ENCODE peak calls at places on chromosomes 5 and 9, in four cellular contexts. F, D, B and M are unnamed samples.

GRCh38 chr9:68416891-68417570 is 60.6 kb downstream of the PGM5 start:
- DNase-seq in F (no peak), D (peak; percentile 3), B (no peak), M (no peak)

GRCh38 chr5:470961-471749 is 28.2 kb downstream of the EXOC3 start:
- DNase-seq in F (peak; percentile 24), D (no peak), B (no peak), M (no peak)

GRCh38 chr5:149837680-149838269 is 106.8 kb downstream of the PDE6A start:
- DNase-seq in F (peak; percentile 61), D (peak; percentile 58), B (no peak), M (peak; percentile 77)

GRCh38 chr9:107586493-107586892 is 96.9 kb upstream of the KLF4 start:
- DNase-seq in F (no peak), D (no peak), B (no peak), M (no peak)

GRCh38 chr5:17860660-17861315 is 226.5 kb downstream of the TAF11L14 start:
- DNase-seq in F (no peak), D (no peak), B (no peak), M (no peak)

GRCh38 chr5:135295852-135296251 is 103.2 kb downstream of the MACROH2A1 start:
- DNase-seq in F (no peak), D (no peak), B (no peak), M (no peak)

GRCh38 chr5:83562817-83563557 is 91.4 kb downstream of the VCAN start:
- DNase-seq in F (no peak), D (peak; percentile 50), B (no peak), M (no peak)

GRCh38 chr9:19232117-19232829 is 1.8 kb downstream of the DENND4C start:
- DNase-seq in F (no peak), D (peak; percentile 6), B (no peak), M (no peak)

GRCh38 chr9:137797206-137798120 is 80.1 kb upstream of the CACNA1B start:
- DNase-seq in F (no peak), D (no peak), B (no peak), M (no peak)

GRCh38 chr5:158992104-158992740 is 107.5 kb downstream of the EBF1 start:
- DNase-seq in F (no peak), D (peak; percentile 59), B (no peak), M (no peak)

GRCh38 chr5:160802567-160802966 is 49.4 kb downstream of the ATP10B start:
- DNase-seq in F (no peak), D (no peak), B (no peak), M (no peak)
- TF ChIP-seq CTCF in F (no peak), D (peak; percentile 29), B (no peak), M (no peak)

GRCh38 chr9:127931092-127931881 is 710 bp upstream of the PIP5KL1 start:
- DNase-seq in F (no peak), D (peak; percentile 60), B (no peak), M (no peak)

GRCh38 chr9:127929044-127929979 is 1.3 kb downstream of the PIP5KL1 start:
- DNase-seq in F (no peak), D (no peak), B (no peak), M (no peak)

GRCh38 chr9:127928232-127929043 is 2.1 kb downstream of the PIP5KL1 start:
- DNase-seq in F (no peak), D (no peak), B (no peak), M (no peak)

GRCh38 chr9:127927457-127928231 is 2.9 kb downstream of the PIP5KL1 start:
- DNase-seq in F (no peak), D (no peak), B (no peak), M (no peak)

DNA sequence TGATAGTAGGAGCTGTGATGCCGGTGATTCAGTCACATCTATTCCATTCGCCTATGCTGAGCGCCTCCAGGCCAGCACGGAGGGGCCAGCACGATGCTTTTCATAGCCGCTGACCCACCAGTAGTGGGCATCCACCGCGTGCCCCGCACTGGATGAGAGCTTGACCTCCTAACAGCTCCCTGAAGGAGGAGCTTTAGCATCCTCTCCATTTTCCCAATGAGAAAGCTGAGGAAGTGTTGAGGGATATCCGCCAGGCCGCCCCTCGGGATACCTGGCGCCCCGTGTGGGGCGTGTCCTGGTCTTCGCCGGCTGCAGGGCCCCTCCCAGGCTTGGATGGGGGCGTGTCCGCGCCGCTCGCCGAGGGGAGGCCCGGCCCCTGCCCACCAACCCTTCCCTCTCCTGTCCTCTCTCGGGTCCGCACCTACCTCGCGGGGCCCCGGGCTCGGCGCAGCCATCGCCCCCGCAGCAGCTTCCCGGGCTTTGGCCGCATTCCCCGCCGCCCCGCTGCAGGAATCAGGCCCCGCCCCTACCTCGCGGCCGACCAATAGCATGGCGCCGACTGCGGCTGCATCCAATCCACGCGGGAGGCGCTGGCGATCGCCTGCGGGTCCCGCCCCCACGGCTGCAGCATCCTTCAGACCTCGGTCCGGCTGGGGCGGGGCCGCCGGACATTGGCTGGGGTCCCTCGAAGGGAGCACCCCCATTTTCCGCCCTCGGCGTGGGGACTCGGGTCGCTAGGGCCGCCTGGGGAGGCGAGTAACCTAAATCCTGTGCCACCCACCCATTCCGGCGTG is at the start of gene PIP5KL1:
- DNase-seq in F (peak; percentile 87), D (peak; percentile 76), B (peak; percentile 70), M (peak; percentile 88)
- TF ChIP-seq CTCF in F (no peak), D (peak; percentile 31), B (no peak), M (no peak)

GRCh38 chr5:10578292-10578663 is 14.4 kb downstream of the ANKRD33B start:
- DNase-seq in F (no peak), D (no peak), B (no peak), M (no peak)

GRCh38 chr5:10578869-10579268 is 15.0 kb downstream of the ANKRD33B start:
- DNase-seq in F (no peak), D (no peak), B (no peak), M (no peak)

GRCh38 chr5:10576790-10577189 is 12.9 kb downstream of the ANKRD33B start:
- DNase-seq in F (no peak), D (no peak), B (no peak), M (no peak)

GRCh38 chr5:10577371-10578291 is 13.8 kb downstream of the ANKRD33B start:
- DNase-seq in F (peak; percentile 24), D (peak; percentile 62), B (no peak), M (no peak)

GRCh38 chr5:10576121-10576789 is 12.4 kb downstream of the ANKRD33B start:
- DNase-seq in F (no peak), D (no peak), B (no peak), M (no peak)
- TF ChIP-seq CTCF in F (no peak), D (no peak), B (no peak), M (no peak)

DNA sequence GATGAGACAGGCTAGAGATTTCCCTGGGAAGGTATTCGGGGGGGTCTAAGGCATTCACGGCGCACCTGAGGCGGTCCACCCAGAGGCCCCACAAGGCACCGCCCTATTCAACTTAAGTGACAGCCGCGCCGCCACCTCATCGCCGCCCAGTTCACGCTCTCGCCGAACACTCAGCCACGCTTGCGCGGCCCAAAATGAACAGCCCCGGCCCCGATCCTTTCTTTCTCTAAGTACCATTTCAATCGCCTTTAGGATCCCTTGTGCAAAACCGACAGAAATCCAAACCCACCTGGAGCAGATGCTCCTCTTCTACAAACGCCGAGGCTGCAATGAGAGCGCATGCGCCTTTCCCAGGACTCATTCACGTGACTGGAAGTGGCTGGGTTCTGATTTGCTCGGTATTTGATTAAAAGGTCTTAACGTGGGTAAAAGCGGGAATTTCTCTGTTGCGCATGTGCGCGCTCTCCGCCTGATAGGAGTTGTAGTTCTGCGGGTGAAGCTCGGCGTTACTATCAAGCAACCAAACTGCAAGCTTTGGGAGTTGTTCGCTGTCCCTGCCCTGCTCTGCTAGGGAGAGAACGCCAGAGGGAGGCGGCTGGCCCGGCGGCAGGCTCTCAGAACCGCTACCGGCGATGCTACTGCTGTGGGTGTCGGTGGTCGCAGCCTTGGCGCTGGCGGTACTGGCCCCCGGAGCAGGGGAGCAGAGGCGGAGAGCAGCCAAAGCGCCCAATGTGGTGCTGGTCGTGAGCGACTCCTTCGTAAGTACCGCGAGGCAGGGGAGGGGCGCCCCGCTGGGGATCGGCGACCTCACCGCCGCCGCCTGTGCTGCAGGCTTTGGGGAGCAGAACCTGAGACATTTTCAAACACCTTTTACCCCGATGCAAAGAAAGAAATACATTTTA is at the start of the genes ARSK and SKIC3:
- DNase-seq in F (peak; percentile 95), D (peak; percentile 100), B (peak; percentile 68), M (peak; percentile 84)
- TF ChIP-seq CTCF in F (peak; percentile 35), D (peak; percentile 59), B (no peak), M (no peak)

GRCh38 chr9:105188746-105189145 is 55.7 kb upstream of the SLC44A1 start:
- DNase-seq in F (no peak), D (no peak), B (no peak), M (no peak)
- TF ChIP-seq CTCF in F (peak; percentile 11), D (no peak), B (no peak), M (no peak)